ENCODE peak calls at places on chromosomes 16 and 17, in ten cellular contexts. X is fibroblast of lung, I is IMR-90, J is heart right ventricle, A is SJCRH30, M is fibroblast of villous mesenchyme, W is upper lobe of right lung, D is left ventricle myocardium inferior, Q is dorsolateral prefrontal cortex, C is choroid plexus epithelial cell. N is an unnamed sample.

GRCh38 chr16:10617662-10618420 is 37.4 kb upstream of the EMP2 start:
- DNase-seq in Q (no peak), M (no peak), D (no peak), I (no peak), W (no peak), A (no peak), J (no peak), X (no peak), C (no peak), N (no peak)

GRCh38 chr16:72125635-72126428 is 32.2 kb downstream of the DHX38 start:
- DNase-seq in I (no peak), W (peak; percentile 56), M (no peak), Q (no peak), C (no peak), A (no peak), X (no peak), J (no peak), D (no peak), N (peak; percentile 19)

GRCh38 chr16:66273644-66274334 is 92.7 kb upstream of the CDH5 start:
- DNase-seq in X (peak; percentile 35), Q (no peak), D (no peak), J (no peak), I (peak; percentile 54), W (no peak), A (peak; percentile 71), M (peak; percentile 22), C (peak; percentile 56), N (peak; percentile 35)

GRCh38 chr17:64984776-64985521 is 65.7 kb upstream of the LRRC37A3 start:
- DNase-seq in C (no peak), J (no peak), D (no peak), W (no peak), I (peak; percentile 23), A (no peak), M (peak; percentile 85), X (peak; percentile 67), Q (no peak), N (peak; percentile 65)

GRCh38 chr16:86994651-86995171 is 322.5 kb downstream of the C16orf95 start:
- DNase-seq in A (peak; percentile 69), J (no peak), C (peak; percentile 93), I (peak; percentile 97), M (peak; percentile 81), X (peak; percentile 86), D (peak; percentile 47), Q (no peak), W (no peak), N (peak; percentile 86)

GRCh38 chr17:73156166-73156840 is 8.5 kb upstream of the SSTR2 start:
- DNase-seq in C (peak; percentile 84), J (peak; percentile 73), Q (peak; percentile 73), I (peak; percentile 68), W (peak; percentile 82), X (peak; percentile 67), A (peak; percentile 70), D (peak; percentile 71), M (peak; percentile 72), N (peak; percentile 80)

GRCh38 chr17:28725660-28726395 is at the start of gene TLCD1:
- DNase-seq in J (peak; percentile 74), Q (no peak), I (peak; percentile 74), M (peak; percentile 69), W (peak; percentile 91), A (peak; percentile 95), X (peak; percentile 80), D (peak; percentile 68), C (peak; percentile 65), N (peak; percentile 92)

GRCh38 chr17:3512512-3513171 is 36.8 kb downstream of the ASPA start:
- DNase-seq in D (peak; percentile 84), W (no peak), A (peak; percentile 53), M (peak; percentile 55), X (peak; percentile 90), C (peak; percentile 83), Q (peak; percentile 89), I (peak; percentile 20), J (peak; percentile 83), N (no peak)

DNA sequence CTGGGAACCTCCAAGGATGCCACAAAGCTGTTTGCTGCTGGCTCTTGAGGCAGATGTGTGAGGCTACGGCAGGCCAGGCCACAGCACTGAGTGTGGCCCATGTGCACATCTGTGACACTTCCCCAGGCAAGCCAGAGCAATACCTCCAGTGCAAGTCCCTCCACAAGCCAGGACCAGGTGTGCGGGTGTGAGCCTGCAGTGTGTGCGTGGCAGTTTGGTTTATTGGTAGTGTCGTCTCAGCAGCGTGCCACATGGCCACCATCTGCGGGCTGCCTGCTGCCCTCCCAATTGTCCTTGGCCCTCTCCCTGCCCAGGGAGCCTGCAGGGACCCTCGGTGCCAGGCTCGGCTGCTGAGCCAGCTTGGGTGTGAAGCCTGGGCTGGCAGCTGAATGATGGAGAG is 9.9 kb upstream of the SREBF1 start:
- DNase-seq in I (no peak), M (no peak), C (no peak), Q (no peak), X (no peak), W (no peak), A (no peak), D (no peak), J (no peak), N (no peak)
- H3K4me3 ChIP-seq in I (no peak overlapping the region), M (no peak overlapping the region), C (no peak overlapping the region), Q (no peak overlapping the region), X (no peak overlapping the region), W (no peak overlapping the region), A (no peak overlapping the region), D (no peak overlapping the region), J (no peak overlapping the region), N (no peak overlapping the region)

DNA sequence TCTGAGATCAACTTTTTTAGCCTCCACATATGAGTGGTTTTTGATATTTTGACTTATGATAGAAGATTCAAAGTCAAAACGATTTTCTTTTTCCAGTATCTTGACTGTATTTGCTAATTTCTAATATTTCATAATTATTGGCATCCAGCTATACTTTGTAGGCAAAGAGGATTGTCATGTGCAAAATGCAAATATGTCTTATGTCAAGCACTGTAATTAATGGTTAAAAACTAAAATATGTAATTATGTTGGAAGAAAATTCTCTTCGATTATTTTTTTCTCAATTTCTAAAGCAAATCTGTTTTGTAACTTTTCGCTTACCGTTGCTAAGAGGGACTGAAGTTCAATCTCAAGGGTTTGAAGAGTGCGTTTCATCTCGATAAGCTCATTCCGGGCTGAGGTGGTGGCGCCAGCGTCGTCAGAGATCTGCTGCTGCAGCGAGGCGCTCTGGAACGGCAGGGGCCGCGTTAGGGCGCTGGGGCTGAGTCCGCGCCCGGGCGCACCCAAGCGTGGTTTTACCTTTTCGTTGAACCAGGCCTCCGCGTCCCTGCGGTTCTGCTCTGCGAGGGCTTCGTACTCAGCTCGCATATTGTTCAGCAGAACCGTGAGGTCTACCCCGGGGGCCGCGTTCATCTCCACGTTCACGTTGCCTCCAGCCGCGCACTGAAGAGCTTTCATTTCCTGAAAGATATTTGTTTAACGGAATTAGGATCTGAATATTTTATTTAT is 3.0 kb downstream of the KRT27 start:
- DNase-seq in M (no peak), D (no peak), I (no peak), J (no peak), X (no peak), W (peak; percentile 84), Q (no peak), A (no peak), C (no peak), N (no peak)
- H3K4me3 ChIP-seq in M (peak overlapping the region; percentile 9), D (peak overlapping the region; percentile 43), I (no peak overlapping the region), J (peak overlapping the region; percentile 13), X (peak overlapping the region; percentile 30), W (peak overlapping the region; percentile 36), Q (no peak overlapping the region), A (no peak overlapping the region), C (no peak overlapping the region), N (no peak overlapping the region)

GRCh38 chr16:55323637-55324490 is at the start of gene IRX6:
- DNase-seq in A (peak; percentile 92), J (peak; percentile 68), I (no peak), X (no peak), M (no peak), C (no peak), W (peak; percentile 91), Q (no peak), D (peak; percentile 51), N (no peak)

GRCh38 chr16:55325458-55326109 is 1.6 kb downstream of the IRX6 start:
- DNase-seq in I (no peak), J (no peak), A (no peak), W (no peak), D (no peak), M (no peak), C (no peak), X (no peak), Q (no peak), N (no peak)

GRCh38 chr16:55324491-55325447 is 766 bp downstream of the IRX6 start:
- DNase-seq in Q (no peak), D (no peak), I (no peak), W (peak; percentile 74), A (peak; percentile 95), J (peak; percentile 30), C (no peak), X (no peak), M (no peak), N (no peak)

GRCh38 chr16:55326261-55326802 is 2.3 kb downstream of the IRX6 start:
- DNase-seq in A (no peak), X (no peak), I (no peak), J (no peak), C (no peak), D (no peak), W (no peak), Q (no peak), M (no peak), N (no peak)

DNA sequence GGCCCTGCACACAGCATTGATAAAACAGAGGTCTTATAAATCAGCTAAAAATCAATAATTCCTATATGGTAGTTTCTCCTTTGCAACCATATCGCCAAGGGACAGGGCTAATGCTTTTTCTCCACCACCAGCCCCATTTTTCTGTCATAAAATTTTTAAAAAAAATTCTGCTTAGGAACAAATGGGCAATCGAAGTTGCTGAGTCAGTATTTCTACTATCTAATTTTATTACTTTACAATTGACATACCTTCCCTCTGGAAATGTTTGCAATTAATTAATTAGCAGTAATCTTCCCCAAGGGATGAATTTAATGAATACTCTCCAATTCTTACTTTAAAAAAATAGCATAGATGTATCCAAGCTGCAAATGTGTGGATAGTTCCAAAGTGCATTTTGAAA is 1.7 kb upstream of the IRX6 start:
- DNase-seq in M (no peak), Q (no peak), C (no peak), X (no peak), I (no peak), W (no peak), D (no peak), A (no peak), J (no peak), N (no peak)
- H3K4me3 ChIP-seq in M (no peak overlapping the region), Q (no peak overlapping the region), C (no peak overlapping the region), X (no peak overlapping the region), I (no peak overlapping the region), W (no peak overlapping the region), D (no peak overlapping the region), A (no peak overlapping the region), J (no peak overlapping the region), N (no peak overlapping the region)

GRCh38 chr17:45406107-45406506 is 26.6 kb downstream of the ARHGAP27 start:
- DNase-seq in Q (no peak), J (no peak), C (no peak), M (no peak), I (no peak), A (no peak), W (no peak), X (no peak), D (no peak), N (peak; percentile 64)

GRCh38 chr17:45409659-45410076 is 23.0 kb downstream of the ARHGAP27 start:
- DNase-seq in J (no peak), W (no peak), M (no peak), I (no peak), A (no peak), C (no peak), X (no peak), Q (no peak), D (no peak), N (no peak)

GRCh38 chr17:45410144-45411091 is 22.3 kb downstream of the ARHGAP27 start:
- DNase-seq in M (no peak), J (no peak), W (no peak), C (no peak), A (no peak), Q (no peak), D (no peak), X (no peak), I (no peak), N (peak; percentile 62)

GRCh38 chr17:45411348-45412105 is 21.1 kb downstream of the ARHGAP27 start:
- DNase-seq in A (no peak), I (no peak), J (no peak), X (no peak), M (no peak), D (no peak), W (no peak), Q (no peak), C (no peak), N (no peak)

GRCh38 chr17:45408611-45409421 is 23.9 kb downstream of the ARHGAP27 start:
- DNase-seq in X (no peak), J (no peak), D (no peak), C (peak; percentile 9), I (no peak), M (no peak), Q (no peak), W (no peak), A (no peak), N (no peak)
- H3K4me3 ChIP-seq in X (no peak overlapping the region), J (peak overlapping the region; percentile 44), D (peak overlapping the region; percentile 51), C (no peak overlapping the region), I (no peak overlapping the region), M (no peak overlapping the region), Q (no peak overlapping the region), W (peak overlapping the region; percentile 50), A (no peak overlapping the region), N (no peak overlapping the region)

N was measured in NB4.